ENCODE peak calls at places on chromosomes 7 and 10, in four cellular contexts. S is HepG2, J is GM12878, O is H1. B is an unnamed sample. For H3K4me1, the result is how much of the 10 kb centered on the place peaks cover.

GRCh38 chr7:105267244-105267643 is 121.5 kb downstream of the SRPK2 start:
- DNase-seq in S (no peak), J (no peak), O (no peak), B (no peak)

GRCh38 chr10:100353770-100354485 is 6.9 kb downstream of the SCD start:
- DNase-seq in S (no peak), J (no peak), O (no peak), B (no peak)

GRCh38 chr7:13827716-13828115 is 161.8 kb downstream of the ETV1 start:
- DNase-seq in S (no peak), J (no peak), O (no peak), B (no peak)

GRCh38 chr10:475709-476457 is 213.6 kb downstream of the DIP2C start:
- DNase-seq in S (no peak), J (no peak), O (no peak), B (no peak)

GRCh38 chr7:20075992-20076813 is 141.0 kb downstream of the MACC1 start:
- DNase-seq in S (no peak), J (no peak), O (no peak), B (no peak)

GRCh38 chr7:98697485-98698240 is 80.6 kb downstream of the NPTX2 start:
- DNase-seq in S (no peak), J (no peak), O (no peak), B (no peak)

GRCh38 chr7:15016726-15017125 is 114.2 kb upstream of the DGKB start:
- DNase-seq in S (no peak), J (no peak), O (no peak), B (no peak)

GRCh38 chr10:52949899-52950298 is 177.3 kb upstream of the MBL2 start:
- DNase-seq in S (peak), J (no peak), O (no peak), B (no peak)

GRCh38 chr10:63554666-63555065 is 33.5 kb downstream of the REEP3 start:
- DNase-seq in S (no peak), J (peak), O (no peak), B (no peak)

DNA sequence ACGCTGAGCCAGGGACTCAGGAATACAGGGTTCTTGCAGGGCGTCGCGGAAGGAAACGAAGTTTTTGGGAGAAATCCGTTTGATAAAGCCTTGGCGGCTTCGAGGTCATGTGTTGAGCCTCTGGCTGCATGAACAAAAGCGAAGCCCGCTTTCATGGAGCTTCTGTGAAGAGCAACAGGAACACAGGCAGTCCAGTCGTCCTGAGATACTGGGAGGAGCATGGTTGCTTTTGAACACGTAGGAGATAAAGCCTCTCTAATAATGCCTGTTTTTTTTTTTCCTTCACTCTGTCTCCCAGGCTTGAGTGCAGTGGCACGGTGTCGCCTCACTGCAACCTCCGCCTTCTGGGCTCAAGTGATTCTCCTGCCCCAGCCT is 455 bp upstream of the ZNF32 start:
- DNase-seq in S (no peak), J (no peak), O (no peak), B (no peak)
- TF ChIP-seq SUZ12 in S (no peak), J (no peak), O (no peak), B (no peak)

GRCh38 chr7:48088559-48089414 is at the start of gene UPP1:
- DNase-seq in S (peak), J (peak), O (peak), B (peak)
- H3K4me1 ChIP-seq in S (half or more), J (under half), O (under half), B (under half)

DNA sequence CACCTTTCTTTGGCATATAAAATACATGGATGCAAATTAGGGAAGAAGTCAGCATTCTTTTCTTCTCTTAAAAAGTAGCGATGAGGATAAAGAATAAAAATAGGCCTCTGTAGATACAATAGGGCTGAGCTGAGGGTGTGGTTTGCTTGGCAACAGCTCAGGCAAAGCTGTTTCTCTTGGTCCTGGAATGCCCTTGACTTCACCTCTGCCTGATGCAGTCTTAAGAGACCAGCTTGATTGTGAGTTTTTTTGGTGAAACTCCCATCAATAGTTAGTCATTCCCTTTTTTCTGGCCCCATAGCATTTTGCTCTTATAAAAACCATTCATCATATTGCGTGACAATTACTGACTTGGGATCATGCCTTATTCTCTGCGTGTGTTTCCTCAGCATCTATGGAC is 42.1 kb upstream of the MKLN1 start:
- DNase-seq in S (no peak), J (no peak), O (no peak), B (no peak)
- TF ChIP-seq SUZ12 in S (no peak), J (no peak), O (no peak), B (no peak)

DNA sequence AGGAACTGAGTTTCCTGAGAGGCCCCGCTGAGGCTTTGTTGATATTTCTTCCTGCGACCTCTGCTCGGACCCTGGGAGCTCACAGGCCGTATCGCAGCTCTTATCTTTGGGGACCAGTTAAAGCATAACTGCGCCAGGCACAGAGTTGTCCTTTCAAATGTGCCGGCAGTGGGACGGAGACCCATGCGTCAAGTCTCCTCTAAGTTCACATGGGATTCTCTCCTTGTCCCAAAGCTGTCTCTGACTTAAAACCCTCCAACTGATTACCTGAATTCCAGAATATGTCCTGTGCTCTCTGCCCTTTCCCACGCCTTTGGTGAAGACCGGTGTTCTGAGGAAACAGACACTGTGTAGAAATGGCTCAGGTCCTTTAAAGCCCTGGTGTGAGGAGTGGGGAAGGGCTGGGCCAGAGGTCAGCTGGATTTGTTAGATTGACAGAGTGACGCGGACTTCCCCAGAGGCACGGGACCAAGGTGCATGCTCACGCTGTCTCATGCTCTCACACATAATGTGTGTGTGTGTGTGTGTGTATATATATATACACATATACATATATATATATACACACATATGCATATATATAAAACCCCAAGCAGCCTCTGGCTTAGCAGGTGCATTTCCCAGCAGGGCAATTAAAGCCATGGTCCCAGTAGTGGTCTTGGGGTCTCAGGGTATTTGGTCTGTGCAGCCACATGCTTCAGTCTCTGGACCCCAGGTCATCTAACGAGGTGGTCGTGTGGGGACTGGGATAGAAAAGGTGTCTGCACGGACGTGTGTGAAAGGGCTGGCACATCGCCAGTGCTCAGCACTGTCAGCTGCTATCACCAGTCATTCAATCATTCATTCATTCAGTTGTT is 170.0 kb downstream of the EGFR start:
- DNase-seq in S (peak), J (no peak), O (peak), B (no peak)
- H3K4me1 ChIP-seq in S (half or more), J (under half), O (under half), B (under half)

GRCh38 chr7:155857141-155857540 is 44.9 kb upstream of the SHH start:
- DNase-seq in S (no peak), J (no peak), O (no peak), B (no peak)
- TF ChIP-seq SUZ12 in S (no peak), J (no peak), O (no peak), B (no peak)

DNA sequence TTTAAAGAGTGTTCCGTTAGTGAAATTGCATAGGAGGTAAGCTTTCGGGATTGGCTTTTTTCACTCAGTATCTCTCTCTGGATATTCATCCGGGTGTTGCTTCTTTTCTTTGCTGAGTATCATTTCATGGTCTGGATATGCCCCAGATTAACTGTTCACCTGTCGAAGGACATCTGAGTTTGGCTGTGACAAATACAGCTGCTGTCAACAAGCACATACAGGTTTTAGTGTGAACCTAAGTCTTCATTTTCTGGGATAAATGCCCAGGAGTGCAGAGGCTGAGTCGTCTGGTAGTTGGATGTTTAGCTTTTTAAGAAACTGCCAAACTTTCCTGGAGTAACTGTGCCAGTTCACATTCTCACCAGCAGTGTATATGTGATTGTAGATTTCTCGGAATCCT is 5.6 kb downstream of the DOCK1 start:
- DNase-seq in S (no peak), J (no peak), O (no peak), B (no peak)
- H3K4me1 ChIP-seq in S (under half), J (under half), O (under half), B (under half)

GRCh38 chr7:97024209-97025129 is at the start of gene DLX5:
- DNase-seq in S (peak), J (no peak), O (peak), B (no peak)
- TF ChIP-seq SUZ12 in S (no peak), J (no peak), O (peak), B (peak)

B was measured in NT2/D1.